ENCODE peak calls at places on chromosomes 4 and X, in five cellular contexts. I is mucosa of descending colon, J is mesothelial cell of epicardium, D is AG04450, N is GM20000. H is an unnamed sample.

GRCh38 chrX:46573896-46574336 is 351 bp downstream of the CHST7 start:
- DNase-seq in I (peak), J (no peak), D (no peak), N (peak), H (no peak)

GRCh38 chrX:39633293-39633692 is 464.5 kb downstream of the BCOR start:
- DNase-seq in I (no peak), J (no peak), D (no peak), N (no peak), H (no peak)

GRCh38 chr4:97270051-97270450 is 873.2 kb downstream of the STPG2 start:
- DNase-seq in I (no peak), J (no peak), D (no peak), N (no peak), H (no peak)

GRCh38 chrX:124938715-124939114 is 381.0 kb upstream of the TEX13C start:
- DNase-seq in I (no peak), J (no peak), D (no peak), N (no peak), H (no peak)

GRCh38 chrX:11899091-11899490 is 141.1 kb downstream of the MSL3 start:
- DNase-seq in I (no peak), J (no peak), D (no peak), N (no peak), H (no peak)

GRCh38 chr4:103197765-103198110 is 405 bp downstream of the CENPE start:
- DNase-seq in I (no peak), J (no peak), D (no peak), N (no peak), H (no peak)

GRCh38 chr4:140834866-140835495 is 78.8 kb upstream of the TBC1D9 start:
- DNase-seq in I (no peak), J (no peak), D (no peak), N (no peak), H (no peak)

GRCh38 chrX:48966796-48967579 is 4.7 kb downstream of the KCND1 start:
- DNase-seq in I (no peak), J (no peak), D (no peak), N (no peak), H (no peak)

GRCh38 chr4:111994392-111994791 is 150.9 kb upstream of the FAM241A start:
- DNase-seq in I (no peak), J (no peak), D (no peak), N (no peak), H (no peak)

GRCh38 chr4:109622581-109622980 is 62.5 kb downstream of the MCUB start:
- DNase-seq in I (no peak), J (no peak), D (no peak), N (no peak), H (no peak)

GRCh38 chrX:44314259-44314734 is 29.2 kb downstream of the EFHC2 start:
- DNase-seq in I (peak), J (no peak), D (peak), N (no peak), H (no peak)

GRCh38 chr4:8643986-8644385 is 51.4 kb downstream of the CPZ start:
- DNase-seq in I (no peak), J (peak), D (no peak), N (no peak), H (peak)

GRCh38 chrX:55135171-55135570 is 46.4 kb downstream of the PAGE2 start:
- DNase-seq in I (peak), J (no peak), D (no peak), N (no peak), H (no peak)

GRCh38 chrX:97841544-97842179 is 958.0 kb downstream of the RPA4 start:
- DNase-seq in I (no peak), J (no peak), D (no peak), N (no peak), H (no peak)

GRCh38 chrX:43328358-43328946 is 327.6 kb upstream of the MAOA start:
- DNase-seq in I (no peak), J (no peak), D (no peak), N (no peak), H (no peak)

GRCh38 chrX:46573331-46573895 is at the start of gene CHST7:
- DNase-seq in I (peak), J (no peak), D (no peak), N (peak), H (peak)

GRCh38 chr4:1695913-1696312 is 11.8 kb upstream of the FAM53A start:
- DNase-seq in I (no peak), J (no peak), D (no peak), N (no peak), H (no peak)

GRCh38 chrX:3548743-3549441 is 164.6 kb downstream of the PRKX start:
- DNase-seq in I (peak), J (no peak), D (peak), N (no peak), H (no peak)

GRCh38 chrX:52852110-52852872 is 15.6 kb downstream of the XAGE3 start:
- DNase-seq in I (no peak), J (no peak), D (peak), N (no peak), H (no peak)

GRCh38 chrX:49282647-49283011 is 13.0 kb downstream of the PPP1R3F start:
- DNase-seq in I (no peak), J (no peak), D (no peak), N (no peak), H (no peak)

GRCh38 chrX:47189906-47190305 is 3.7 kb upstream of the UBA1 start:
- DNase-seq in I (no peak), J (no peak), D (no peak), N (no peak), H (no peak)

GRCh38 chr4:111630705-111631104 is 514.5 kb upstream of the FAM241A start:
- DNase-seq in I (no peak), J (no peak), D (no peak), N (no peak), H (no peak)

GRCh38 chr4:142427456-142427855 is 418.6 kb downstream of the INPP4B start:
- DNase-seq in I (no peak), J (no peak), D (no peak), N (no peak), H (no peak)

GRCh38 chr4:81504685-81505598 is 33.2 kb upstream of the RASGEF1B start:
- DNase-seq in I (peak), J (no peak), D (no peak), N (peak), H (no peak)

GRCh38 chr4:119104644-119105273 is 30.9 kb upstream of the MYOZ2 start:
- DNase-seq in I (peak), J (no peak), D (no peak), N (no peak), H (no peak)

GRCh38 chrX:101108293-101108692 is 10.3 kb downstream of the CENPI start:
- DNase-seq in I (no peak), J (no peak), D (peak), N (no peak), H (no peak)

DNA sequence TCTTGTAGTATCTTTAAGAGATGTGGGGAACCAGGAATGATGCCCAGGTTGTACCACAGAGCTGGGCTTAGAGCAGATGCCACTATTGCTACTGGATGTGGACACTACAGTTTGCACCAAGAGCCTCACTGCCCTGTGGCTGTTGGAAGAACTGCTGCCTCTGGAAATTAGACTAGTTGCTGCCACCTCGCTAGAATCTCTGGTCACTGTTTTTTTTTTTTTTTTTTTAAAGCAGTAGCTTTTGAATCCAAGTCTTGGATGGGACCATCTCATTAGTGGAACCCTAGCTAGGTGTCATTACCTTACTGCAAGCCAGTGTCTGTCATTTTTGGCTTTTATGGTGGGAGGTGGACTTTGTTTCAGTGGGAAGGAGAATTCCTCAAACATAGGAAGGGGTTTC is 105.5 kb downstream of the ARHGAP10 start:
- DNase-seq in I (no peak), J (no peak), D (no peak), N (no peak), H (no peak)
- TF ChIP-seq CTCF in I (no peak), J (no peak), D (peak), N (no peak), H (peak)

GRCh38 chrX:86910027-86910426 is 607.6 kb upstream of the KLHL4 start:
- DNase-seq in I (no peak), J (no peak), D (no peak), N (no peak), H (no peak)

GRCh38 chrX:86917959-86918358 is 599.6 kb upstream of the KLHL4 start:
- DNase-seq in I (no peak), J (no peak), D (no peak), N (no peak), H (no peak)

GRCh38 chrX:86910602-86911311 is 606.8 kb upstream of the KLHL4 start:
- DNase-seq in I (no peak), J (no peak), D (no peak), N (no peak), H (no peak)

DNA sequence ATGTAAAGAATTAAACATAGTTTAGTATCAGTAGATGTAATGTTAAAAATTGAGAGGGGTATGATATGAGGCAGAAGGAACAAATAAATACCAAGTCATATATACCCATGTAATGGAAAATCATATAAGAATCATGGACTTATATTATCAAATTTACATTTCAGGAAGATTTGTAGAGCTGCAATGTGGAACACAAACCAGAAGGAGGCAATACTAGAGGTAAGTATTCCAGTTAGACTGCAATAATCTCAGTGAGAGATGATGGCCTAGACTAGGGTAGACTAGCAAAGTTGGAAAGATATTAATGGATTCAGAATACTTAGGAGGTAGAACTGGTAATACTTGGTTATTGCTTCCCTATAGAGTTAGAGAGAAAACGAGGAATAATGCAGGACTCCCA is 603.0 kb upstream of the KLHL4 start:
- DNase-seq in I (no peak), J (no peak), D (no peak), N (no peak), H (no peak)
- TF ChIP-seq CTCF in I (no peak), J (no peak), D (no peak), N (no peak), H (no peak)

GRCh38 chr4:147285751-147286150 is 195.1 kb upstream of the EDNRA start:
- DNase-seq in I (no peak), J (no peak), D (no peak), N (no peak), H (no peak)
- TF ChIP-seq CTCF in I (no peak), J (no peak), D (no peak), N (no peak), H (no peak)

DNA sequence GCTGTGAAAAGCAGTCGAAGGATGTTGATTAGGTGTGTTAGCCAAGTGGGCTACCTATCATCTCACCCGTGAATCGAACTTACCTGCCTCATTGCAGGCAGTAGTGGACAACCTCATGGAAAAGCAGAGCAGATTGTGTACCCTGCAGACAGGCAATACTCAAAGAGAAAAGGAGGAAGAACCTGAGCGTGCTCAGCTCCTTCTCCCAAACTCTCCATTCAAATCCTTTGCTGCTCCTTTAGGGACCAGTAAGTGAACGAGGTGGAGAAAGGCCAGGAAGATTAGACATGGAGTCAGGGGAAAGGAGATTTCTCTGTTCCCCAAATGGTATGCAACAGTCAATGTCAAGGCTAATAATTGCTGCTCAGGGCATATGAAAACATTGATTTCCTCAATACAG is 45.2 kb upstream of the ELF2 start:
- DNase-seq in I (no peak), J (no peak), D (no peak), N (no peak), H (no peak)
- TF ChIP-seq CTCF in I (no peak), J (no peak), D (no peak), N (no peak), H (no peak)

GRCh38 chr4:100849319-100849718 is 331.5 kb upstream of the EMCN start:
- DNase-seq in I (no peak), J (no peak), D (no peak), N (no peak), H (no peak)

GRCh38 chr4:100843897-100844296 is 326.1 kb upstream of the EMCN start:
- DNase-seq in I (no peak), J (no peak), D (no peak), N (no peak), H (no peak)

GRCh38 chr4:100852326-100852725 is 334.5 kb upstream of the EMCN start:
- DNase-seq in I (no peak), J (no peak), D (no peak), N (no peak), H (no peak)

DNA sequence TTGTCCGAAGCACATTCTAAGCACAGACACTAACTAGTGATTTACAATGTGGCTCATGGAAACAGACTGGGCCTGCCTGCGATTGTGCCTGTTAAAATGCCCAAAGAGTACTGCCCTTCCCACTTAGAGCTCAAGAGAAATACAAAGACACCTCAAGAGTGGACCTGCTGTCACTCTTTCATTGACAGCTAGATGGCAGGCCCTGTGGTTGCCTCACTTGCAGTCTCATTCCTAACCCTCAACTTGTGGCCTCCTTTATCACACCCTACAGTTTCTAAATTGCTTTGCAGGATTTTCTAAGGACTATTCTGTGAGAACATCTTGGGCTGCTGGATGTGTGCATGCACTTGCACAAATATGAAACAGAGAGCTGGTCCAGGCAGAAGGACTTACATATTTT is 331.0 kb upstream of the EMCN start:
- DNase-seq in I (no peak), J (no peak), D (no peak), N (peak), H (no peak)
- TF ChIP-seq CTCF in I (no peak), J (no peak), D (no peak), N (no peak), H (peak)

H was measured in type B pancreatic cell.